ENCODE peak calls at places on chromosomes 2 and 18, in nine cellular contexts. One of them, this sample, is unnamed.

GRCh38 chr2:147297820-147298219 is 547.0 kb upstream of the ACVR2A start:
- DNase-seq in A673: no peak
- DNase-seq in cardiac muscle cell: no peak
- DNase-seq in heart right ventricle: no peak
- DNase-seq in PC-3: peak
- DNase-seq in CD4-positive, alpha-beta memory T cell: peak
- DNase-seq in transverse colon: no peak
- DNase-seq in CD4-positive, alpha-beta T cell: peak
- DNase-seq in CD8-positive, alpha-beta T cell: no peak
- DNase-seq in this sample: no peak

GRCh38 chr2:16135196-16135912 is 195.0 kb downstream of the MYCN start:
- DNase-seq in A673: no peak
- DNase-seq in cardiac muscle cell: no peak
- DNase-seq in heart right ventricle: no peak
- DNase-seq in PC-3: no peak
- DNase-seq in CD4-positive, alpha-beta memory T cell: no peak
- DNase-seq in transverse colon: no peak
- DNase-seq in CD4-positive, alpha-beta T cell: no peak
- DNase-seq in CD8-positive, alpha-beta T cell: no peak
- DNase-seq in this sample: no peak

GRCh38 chr2:170162261-170162612 is 15.7 kb upstream of the MYO3B start:
- DNase-seq in A673: no peak
- DNase-seq in cardiac muscle cell: no peak
- DNase-seq in heart right ventricle: no peak
- DNase-seq in PC-3: peak
- DNase-seq in CD4-positive, alpha-beta memory T cell: no peak
- DNase-seq in transverse colon: no peak
- DNase-seq in CD4-positive, alpha-beta T cell: no peak
- DNase-seq in CD8-positive, alpha-beta T cell: no peak
- DNase-seq in this sample: no peak

GRCh38 chr2:233063269-233063975 is 3.3 kb downstream of the INPP5D start:
- DNase-seq in A673: no peak
- DNase-seq in cardiac muscle cell: no peak
- DNase-seq in heart right ventricle: no peak
- DNase-seq in PC-3: no peak
- DNase-seq in CD4-positive, alpha-beta memory T cell: no peak
- DNase-seq in transverse colon: peak
- DNase-seq in CD4-positive, alpha-beta T cell: no peak
- DNase-seq in CD8-positive, alpha-beta T cell: no peak
- DNase-seq in this sample: no peak

GRCh38 chr2:144452169-144453038 is 67.5 kb downstream of the ZEB2 start:
- DNase-seq in A673: peak
- DNase-seq in cardiac muscle cell: peak
- DNase-seq in heart right ventricle: no peak
- DNase-seq in PC-3: peak
- DNase-seq in CD4-positive, alpha-beta memory T cell: no peak
- DNase-seq in transverse colon: no peak
- DNase-seq in CD4-positive, alpha-beta T cell: no peak
- DNase-seq in CD8-positive, alpha-beta T cell: no peak
- DNase-seq in this sample: no peak

GRCh38 chr2:109143214-109144187 is 14.5 kb downstream of the SH3RF3 start:
- DNase-seq in A673: no peak
- DNase-seq in cardiac muscle cell: no peak
- DNase-seq in heart right ventricle: no peak
- DNase-seq in PC-3: no peak
- DNase-seq in CD4-positive, alpha-beta memory T cell: peak
- DNase-seq in transverse colon: no peak
- DNase-seq in CD4-positive, alpha-beta T cell: peak
- DNase-seq in CD8-positive, alpha-beta T cell: peak
- DNase-seq in this sample: no peak

GRCh38 chr2:3674446-3674845 is 16.4 kb downstream of the ALLC start:
- DNase-seq in A673: no peak
- DNase-seq in cardiac muscle cell: no peak
- DNase-seq in heart right ventricle: no peak
- DNase-seq in PC-3: no peak
- DNase-seq in CD4-positive, alpha-beta memory T cell: no peak
- DNase-seq in transverse colon: no peak
- DNase-seq in CD4-positive, alpha-beta T cell: no peak
- DNase-seq in CD8-positive, alpha-beta T cell: no peak
- DNase-seq in this sample: no peak

GRCh38 chr2:112869258-112869842 is 32.8 kb upstream of the IL1B start:
- DNase-seq in A673: peak
- DNase-seq in cardiac muscle cell: peak
- DNase-seq in heart right ventricle: peak
- DNase-seq in PC-3: peak
- DNase-seq in CD4-positive, alpha-beta memory T cell: no peak
- DNase-seq in transverse colon: peak
- DNase-seq in CD4-positive, alpha-beta T cell: peak
- DNase-seq in CD8-positive, alpha-beta T cell: no peak
- DNase-seq in this sample: no peak

GRCh38 chr2:4214444-4215295 is 511.3 kb downstream of the DCDC2C start:
- DNase-seq in A673: no peak
- DNase-seq in cardiac muscle cell: no peak
- DNase-seq in heart right ventricle: no peak
- DNase-seq in PC-3: no peak
- DNase-seq in CD4-positive, alpha-beta memory T cell: no peak
- DNase-seq in transverse colon: no peak
- DNase-seq in CD4-positive, alpha-beta T cell: no peak
- DNase-seq in CD8-positive, alpha-beta T cell: no peak
- DNase-seq in this sample: no peak

GRCh38 chr2:228433706-228434105 is 252.2 kb upstream of the SPHKAP start:
- DNase-seq in A673: no peak
- DNase-seq in cardiac muscle cell: no peak
- DNase-seq in heart right ventricle: no peak
- DNase-seq in PC-3: no peak
- DNase-seq in CD4-positive, alpha-beta memory T cell: no peak
- DNase-seq in transverse colon: no peak
- DNase-seq in CD4-positive, alpha-beta T cell: no peak
- DNase-seq in CD8-positive, alpha-beta T cell: no peak
- DNase-seq in this sample: no peak

GRCh38 chr18:53553030-53553429 is 671.4 kb downstream of the MBD2 start:
- DNase-seq in A673: no peak
- DNase-seq in cardiac muscle cell: no peak
- DNase-seq in heart right ventricle: no peak
- DNase-seq in PC-3: no peak
- DNase-seq in CD4-positive, alpha-beta memory T cell: no peak
- DNase-seq in transverse colon: no peak
- DNase-seq in CD4-positive, alpha-beta T cell: no peak
- DNase-seq in CD8-positive, alpha-beta T cell: no peak
- DNase-seq in this sample: no peak

GRCh38 chr2:95353613-95354468 is 48.7 kb upstream of the FAHD2A start:
- DNase-seq in A673: no peak
- DNase-seq in cardiac muscle cell: no peak
- DNase-seq in heart right ventricle: no peak
- DNase-seq in PC-3: no peak
- DNase-seq in CD4-positive, alpha-beta memory T cell: no peak
- DNase-seq in transverse colon: no peak
- DNase-seq in CD4-positive, alpha-beta T cell: no peak
- DNase-seq in CD8-positive, alpha-beta T cell: no peak
- DNase-seq in this sample: no peak

GRCh38 chr2:101467306-101467705 is 7.6 kb downstream of the RFX8 start:
- DNase-seq in A673: no peak
- DNase-seq in cardiac muscle cell: no peak
- DNase-seq in heart right ventricle: no peak
- DNase-seq in PC-3: no peak
- DNase-seq in CD4-positive, alpha-beta memory T cell: no peak
- DNase-seq in transverse colon: no peak
- DNase-seq in CD4-positive, alpha-beta T cell: no peak
- DNase-seq in CD8-positive, alpha-beta T cell: no peak
- DNase-seq in this sample: no peak

GRCh38 chr2:234966340-234966739 is 14.5 kb downstream of the SH3BP4 start:
- DNase-seq in A673: no peak
- DNase-seq in cardiac muscle cell: no peak
- DNase-seq in heart right ventricle: no peak
- DNase-seq in PC-3: no peak
- DNase-seq in CD4-positive, alpha-beta memory T cell: no peak
- DNase-seq in transverse colon: no peak
- DNase-seq in CD4-positive, alpha-beta T cell: no peak
- DNase-seq in CD8-positive, alpha-beta T cell: no peak
- DNase-seq in this sample: no peak

GRCh38 chr2:234969329-234970157 is 17.7 kb downstream of the SH3BP4 start:
- DNase-seq in A673: peak
- DNase-seq in cardiac muscle cell: no peak
- DNase-seq in heart right ventricle: no peak
- DNase-seq in PC-3: no peak
- DNase-seq in CD4-positive, alpha-beta memory T cell: no peak
- DNase-seq in transverse colon: no peak
- DNase-seq in CD4-positive, alpha-beta T cell: no peak
- DNase-seq in CD8-positive, alpha-beta T cell: no peak
- DNase-seq in this sample: no peak

GRCh38 chr2:234967201-234967873 is 15.5 kb downstream of the SH3BP4 start:
- DNase-seq in A673: no peak
- DNase-seq in cardiac muscle cell: no peak
- DNase-seq in heart right ventricle: no peak
- DNase-seq in PC-3: no peak
- DNase-seq in CD4-positive, alpha-beta memory T cell: no peak
- DNase-seq in transverse colon: no peak
- DNase-seq in CD4-positive, alpha-beta T cell: no peak
- DNase-seq in CD8-positive, alpha-beta T cell: no peak
- DNase-seq in this sample: no peak

GRCh38 chr2:234968633-234969328 is 17.0 kb downstream of the SH3BP4 start:
- DNase-seq in A673: peak
- DNase-seq in cardiac muscle cell: no peak
- DNase-seq in heart right ventricle: no peak
- DNase-seq in PC-3: no peak
- DNase-seq in CD4-positive, alpha-beta memory T cell: no peak
- DNase-seq in transverse colon: no peak
- DNase-seq in CD4-positive, alpha-beta T cell: no peak
- DNase-seq in CD8-positive, alpha-beta T cell: no peak
- DNase-seq in this sample: no peak

DNA sequence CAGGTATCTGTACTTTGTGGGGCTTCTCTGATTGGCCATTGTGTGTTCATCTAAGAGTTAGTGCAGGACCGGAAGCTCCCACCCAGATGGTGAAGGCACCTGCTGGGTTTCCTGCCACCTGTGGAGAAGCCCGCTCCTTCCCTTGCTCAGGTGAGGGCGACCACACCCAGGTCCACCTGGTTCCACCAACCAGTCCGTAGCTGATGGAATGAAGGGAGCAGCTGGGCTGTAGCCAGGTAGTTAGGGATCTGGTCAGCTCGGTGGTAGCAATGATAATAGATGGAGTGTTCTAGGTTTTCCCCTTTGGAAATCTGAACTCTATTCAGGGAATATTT is 16.0 kb downstream of the SH3BP4 start:
- DNase-seq in A673: no peak
- DNase-seq in cardiac muscle cell: no peak
- DNase-seq in heart right ventricle: no peak
- DNase-seq in PC-3: no peak
- DNase-seq in CD4-positive, alpha-beta memory T cell: no peak
- DNase-seq in transverse colon: peak
- DNase-seq in CD4-positive, alpha-beta T cell: no peak
- DNase-seq in CD8-positive, alpha-beta T cell: no peak
- DNase-seq in this sample: no peak
- H3K27ac ChIP-seq in A673: no peak
- H3K27ac ChIP-seq in cardiac muscle cell: no peak
- H3K27ac ChIP-seq in heart right ventricle: no peak
- H3K27ac ChIP-seq in PC-3: no peak
- H3K27ac ChIP-seq in CD4-positive, alpha-beta memory T cell: no peak
- H3K27ac ChIP-seq in transverse colon: no peak
- H3K27ac ChIP-seq in CD4-positive, alpha-beta T cell: no peak
- H3K27ac ChIP-seq in CD8-positive, alpha-beta T cell: no peak
- H3K27ac ChIP-seq in this sample: no peak

DNA sequence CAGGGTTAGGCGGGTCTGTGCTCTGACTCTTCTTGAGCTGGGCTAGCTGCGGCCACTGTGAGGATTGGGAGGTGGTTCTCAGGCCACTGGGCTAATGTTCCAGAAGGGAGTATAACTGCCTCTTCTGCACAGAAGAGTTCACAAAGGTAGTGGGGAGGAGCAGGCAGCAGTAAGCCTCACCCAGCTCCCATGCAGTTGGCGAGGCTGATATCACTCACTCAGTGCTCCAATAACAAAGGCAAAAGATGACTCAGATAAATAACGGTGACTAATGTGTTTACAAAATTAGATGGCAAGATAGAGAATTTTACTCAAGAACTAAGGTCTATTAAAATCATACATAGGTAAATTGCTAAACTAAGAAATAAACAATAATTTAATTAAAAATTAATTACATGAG is 174.2 kb upstream of the TMEM200C start:
- DNase-seq in A673: no peak
- DNase-seq in cardiac muscle cell: no peak
- DNase-seq in heart right ventricle: no peak
- DNase-seq in PC-3: peak
- DNase-seq in CD4-positive, alpha-beta memory T cell: no peak
- DNase-seq in transverse colon: no peak
- DNase-seq in CD4-positive, alpha-beta T cell: no peak
- DNase-seq in CD8-positive, alpha-beta T cell: no peak
- DNase-seq in this sample: no peak
- H3K27ac ChIP-seq in A673: no peak
- H3K27ac ChIP-seq in cardiac muscle cell: no peak
- H3K27ac ChIP-seq in heart right ventricle: no peak
- H3K27ac ChIP-seq in PC-3: peak
- H3K27ac ChIP-seq in CD4-positive, alpha-beta memory T cell: no peak
- H3K27ac ChIP-seq in transverse colon: no peak
- H3K27ac ChIP-seq in CD4-positive, alpha-beta T cell: no peak
- H3K27ac ChIP-seq in CD8-positive, alpha-beta T cell: no peak
- H3K27ac ChIP-seq in this sample: no peak

DNA sequence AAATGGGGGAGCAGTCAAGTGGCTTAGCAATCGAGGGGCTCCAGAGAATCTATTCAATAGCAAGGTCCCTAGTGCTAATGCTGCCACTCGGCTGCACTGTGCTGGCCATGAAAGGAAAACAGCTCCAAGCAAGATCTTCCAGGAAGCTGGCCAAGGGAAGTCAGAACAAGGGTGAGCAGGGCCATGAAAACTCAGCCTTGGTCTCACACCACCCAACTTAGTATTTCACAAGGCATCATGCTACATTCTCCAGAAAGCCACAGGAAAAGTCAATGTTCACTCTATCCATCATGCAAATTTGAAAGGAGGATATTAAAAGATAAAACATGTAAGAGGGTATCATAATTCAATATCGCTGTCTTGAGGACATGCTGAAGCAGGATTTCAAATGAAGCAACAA is 35.7 kb downstream of the NRP2 start:
- DNase-seq in A673: no peak
- DNase-seq in cardiac muscle cell: peak
- DNase-seq in heart right ventricle: no peak
- DNase-seq in PC-3: no peak
- DNase-seq in CD4-positive, alpha-beta memory T cell: no peak
- DNase-seq in transverse colon: no peak
- DNase-seq in CD4-positive, alpha-beta T cell: no peak
- DNase-seq in CD8-positive, alpha-beta T cell: no peak
- DNase-seq in this sample: no peak
- H3K27ac ChIP-seq in A673: no peak
- H3K27ac ChIP-seq in cardiac muscle cell: no peak
- H3K27ac ChIP-seq in heart right ventricle: no peak
- H3K27ac ChIP-seq in PC-3: no peak
- H3K27ac ChIP-seq in CD4-positive, alpha-beta memory T cell: no peak
- H3K27ac ChIP-seq in transverse colon: peak
- H3K27ac ChIP-seq in CD4-positive, alpha-beta T cell: no peak
- H3K27ac ChIP-seq in CD8-positive, alpha-beta T cell: no peak
- H3K27ac ChIP-seq in this sample: no peak

DNA sequence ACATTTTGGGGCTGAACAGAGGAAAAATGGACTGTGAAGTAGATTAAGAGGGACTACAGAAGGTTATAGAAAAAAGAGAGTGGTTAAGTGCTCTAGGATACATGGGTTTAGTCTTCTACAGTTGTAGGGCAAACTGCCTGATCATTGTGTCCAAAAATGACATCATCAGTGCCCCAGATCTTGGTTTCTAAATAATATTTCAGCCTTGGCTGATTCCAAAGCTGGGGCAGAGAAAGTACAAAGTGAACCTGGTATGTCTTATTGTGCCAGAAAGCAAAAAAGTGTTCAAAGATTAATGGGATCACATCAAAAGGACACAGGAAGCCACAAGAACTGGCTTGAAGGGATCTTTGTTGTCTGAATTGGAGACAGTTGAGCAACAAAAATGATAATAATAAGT is 97.1 kb upstream of the ZNF521 start:
- DNase-seq in A673: no peak
- DNase-seq in cardiac muscle cell: no peak
- DNase-seq in heart right ventricle: no peak
- DNase-seq in PC-3: no peak
- DNase-seq in CD4-positive, alpha-beta memory T cell: no peak
- DNase-seq in transverse colon: no peak
- DNase-seq in CD4-positive, alpha-beta T cell: no peak
- DNase-seq in CD8-positive, alpha-beta T cell: no peak
- DNase-seq in this sample: no peak
- H3K27ac ChIP-seq in A673: no peak
- H3K27ac ChIP-seq in cardiac muscle cell: no peak
- H3K27ac ChIP-seq in heart right ventricle: no peak
- H3K27ac ChIP-seq in PC-3: no peak
- H3K27ac ChIP-seq in CD4-positive, alpha-beta memory T cell: no peak
- H3K27ac ChIP-seq in transverse colon: no peak
- H3K27ac ChIP-seq in CD4-positive, alpha-beta T cell: no peak
- H3K27ac ChIP-seq in CD8-positive, alpha-beta T cell: no peak
- H3K27ac ChIP-seq in this sample: no peak